ENCODE peak calls at places on chromosomes 11 and 22, in six cellular contexts. One of them, this sample, is unnamed.

GRCh38 chr22:45969801-45970464 is 7.0 kb downstream of the WNT7B start:
- DNase-seq in H1: no peak
- DNase-seq in effector memory CD4-positive, alpha-beta T cell: no peak
- DNase-seq in upper lobe of right lung: no peak
- DNase-seq in CD8-positive, alpha-beta T cell: no peak
- DNase-seq in cardiac muscle cell: no peak
- DNase-seq in this sample: no peak

GRCh38 chr11:33700425-33701271 is at the start of gene C11orf91:
- DNase-seq in CD8-positive, alpha-beta T cell: peak; percentile 88
- DNase-seq in cardiac muscle cell: peak; percentile 99
- DNase-seq in upper lobe of right lung: peak; percentile 98
- DNase-seq in effector memory CD4-positive, alpha-beta T cell: peak; percentile 90
- DNase-seq in H1: peak; percentile 82
- DNase-seq in this sample: peak; percentile 93

GRCh38 chr11:130774703-130775102 is 141.6 kb downstream of the SNX19 start:
- DNase-seq in effector memory CD4-positive, alpha-beta T cell: no peak
- DNase-seq in cardiac muscle cell: no peak
- DNase-seq in H1: no peak
- DNase-seq in CD8-positive, alpha-beta T cell: no peak
- DNase-seq in upper lobe of right lung: no peak
- DNase-seq in this sample: no peak

GRCh38 chr11:60084866-60085265 is 3.6 kb upstream of the MS4A2 start:
- DNase-seq in upper lobe of right lung: no peak
- DNase-seq in cardiac muscle cell: no peak
- DNase-seq in H1: no peak
- DNase-seq in CD8-positive, alpha-beta T cell: no peak
- DNase-seq in effector memory CD4-positive, alpha-beta T cell: no peak
- DNase-seq in this sample: no peak

GRCh38 chr22:24951942-24952836 is at the start of gene KIAA1671:
- DNase-seq in upper lobe of right lung: peak; percentile 94
- DNase-seq in H1: peak; percentile 84
- DNase-seq in cardiac muscle cell: peak; percentile 81
- DNase-seq in CD8-positive, alpha-beta T cell: peak; percentile 83
- DNase-seq in effector memory CD4-positive, alpha-beta T cell: peak; percentile 74
- DNase-seq in this sample: peak; percentile 87

GRCh38 chr11:125371451-125371935 is 124.6 kb downstream of the FEZ1 start:
- DNase-seq in H1: peak; percentile 68
- DNase-seq in CD8-positive, alpha-beta T cell: no peak
- DNase-seq in upper lobe of right lung: peak; percentile 54
- DNase-seq in cardiac muscle cell: no peak
- DNase-seq in effector memory CD4-positive, alpha-beta T cell: no peak
- DNase-seq in this sample: no peak

GRCh38 chr11:31812392-31813241 is 1.5 kb upstream of the PAX6 start:
- DNase-seq in H1: no peak
- DNase-seq in upper lobe of right lung: no peak
- DNase-seq in cardiac muscle cell: no peak
- DNase-seq in CD8-positive, alpha-beta T cell: no peak
- DNase-seq in effector memory CD4-positive, alpha-beta T cell: no peak
- DNase-seq in this sample: no peak

GRCh38 chr11:75386912-75387311 is 12.4 kb upstream of the RPS3 start:
- DNase-seq in H1: peak; percentile 29
- DNase-seq in upper lobe of right lung: peak; percentile 4
- DNase-seq in cardiac muscle cell: no peak
- DNase-seq in effector memory CD4-positive, alpha-beta T cell: no peak
- DNase-seq in CD8-positive, alpha-beta T cell: no peak
- DNase-seq in this sample: no peak

GRCh38 chr22:46752911-46753310 is 9.5 kb upstream of the TBC1D22A start:
- DNase-seq in CD8-positive, alpha-beta T cell: no peak
- DNase-seq in H1: no peak
- DNase-seq in cardiac muscle cell: no peak
- DNase-seq in upper lobe of right lung: no peak
- DNase-seq in effector memory CD4-positive, alpha-beta T cell: no peak
- DNase-seq in this sample: no peak

GRCh38 chr11:15159085-15159484 is 44.4 kb downstream of the INSC start:
- DNase-seq in H1: no peak
- DNase-seq in cardiac muscle cell: peak; percentile 29
- DNase-seq in effector memory CD4-positive, alpha-beta T cell: no peak
- DNase-seq in CD8-positive, alpha-beta T cell: no peak
- DNase-seq in upper lobe of right lung: no peak
- DNase-seq in this sample: no peak

GRCh38 chr11:35983965-35984364 is 40.1 kb downstream of the LDLRAD3 start:
- DNase-seq in upper lobe of right lung: no peak
- DNase-seq in CD8-positive, alpha-beta T cell: no peak
- DNase-seq in cardiac muscle cell: no peak
- DNase-seq in effector memory CD4-positive, alpha-beta T cell: no peak
- DNase-seq in H1: no peak
- DNase-seq in this sample: no peak

GRCh38 chr22:49469896-49470740 is 357.6 kb downstream of the BRD1 start:
- DNase-seq in effector memory CD4-positive, alpha-beta T cell: no peak
- DNase-seq in cardiac muscle cell: no peak
- DNase-seq in H1: no peak
- DNase-seq in CD8-positive, alpha-beta T cell: no peak
- DNase-seq in upper lobe of right lung: no peak
- DNase-seq in this sample: no peak

GRCh38 chr22:30324008-30324730 is 2.6 kb downstream of the TBC1D10A start:
- DNase-seq in CD8-positive, alpha-beta T cell: peak; percentile 71
- DNase-seq in H1: no peak
- DNase-seq in upper lobe of right lung: no peak
- DNase-seq in cardiac muscle cell: peak; percentile 51
- DNase-seq in effector memory CD4-positive, alpha-beta T cell: no peak
- DNase-seq in this sample: peak; percentile 27

GRCh38 chr11:108117746-108118371 is 3.5 kb upstream of the ACAT1 start:
- DNase-seq in H1: no peak
- DNase-seq in CD8-positive, alpha-beta T cell: no peak
- DNase-seq in effector memory CD4-positive, alpha-beta T cell: no peak
- DNase-seq in upper lobe of right lung: no peak
- DNase-seq in cardiac muscle cell: peak; percentile 78
- DNase-seq in this sample: no peak

GRCh38 chr22:27925331-27925730 is 6.3 kb upstream of the PITPNB start:
- DNase-seq in effector memory CD4-positive, alpha-beta T cell: no peak
- DNase-seq in cardiac muscle cell: no peak
- DNase-seq in CD8-positive, alpha-beta T cell: no peak
- DNase-seq in H1: no peak
- DNase-seq in upper lobe of right lung: no peak
- DNase-seq in this sample: no peak

GRCh38 chr11:104033134-104033533 is 3.3 kb upstream of the DDI1 start:
- DNase-seq in CD8-positive, alpha-beta T cell: no peak
- DNase-seq in cardiac muscle cell: peak; percentile 93
- DNase-seq in H1: no peak
- DNase-seq in upper lobe of right lung: no peak
- DNase-seq in effector memory CD4-positive, alpha-beta T cell: no peak
- DNase-seq in this sample: no peak

GRCh38 chr11:32080381-32080980 is 10.4 kb upstream of the RCN1 start:
- DNase-seq in H1: no peak
- DNase-seq in cardiac muscle cell: peak; percentile 32
- DNase-seq in effector memory CD4-positive, alpha-beta T cell: no peak
- DNase-seq in upper lobe of right lung: no peak
- DNase-seq in CD8-positive, alpha-beta T cell: no peak
- DNase-seq in this sample: no peak

GRCh38 chr11:24697722-24698121 is 200.9 kb downstream of the LUZP2 start:
- DNase-seq in upper lobe of right lung: no peak
- DNase-seq in effector memory CD4-positive, alpha-beta T cell: no peak
- DNase-seq in cardiac muscle cell: peak; percentile 75
- DNase-seq in CD8-positive, alpha-beta T cell: no peak
- DNase-seq in H1: no peak
- DNase-seq in this sample: no peak

GRCh38 chr11:62458212-62459002 is 39.6 kb downstream of the SCGB1A1 start:
- DNase-seq in H1: no peak
- DNase-seq in upper lobe of right lung: no peak
- DNase-seq in CD8-positive, alpha-beta T cell: no peak
- DNase-seq in effector memory CD4-positive, alpha-beta T cell: no peak
- DNase-seq in cardiac muscle cell: no peak
- DNase-seq in this sample: no peak

GRCh38 chr11:134393638-134394037 is 18.4 kb downstream of the B3GAT1 start:
- DNase-seq in cardiac muscle cell: no peak
- DNase-seq in H1: no peak
- DNase-seq in effector memory CD4-positive, alpha-beta T cell: no peak
- DNase-seq in CD8-positive, alpha-beta T cell: no peak
- DNase-seq in upper lobe of right lung: no peak
- DNase-seq in this sample: no peak

GRCh38 chr22:46237453-46238158 is 12.5 kb downstream of the CDPF1 start:
- DNase-seq in effector memory CD4-positive, alpha-beta T cell: no peak
- DNase-seq in CD8-positive, alpha-beta T cell: no peak
- DNase-seq in H1: no peak
- DNase-seq in upper lobe of right lung: no peak
- DNase-seq in cardiac muscle cell: no peak
- DNase-seq in this sample: no peak

GRCh38 chr11:69318093-69318420 is 24.1 kb downstream of the MYEOV start:
- DNase-seq in H1: no peak
- DNase-seq in upper lobe of right lung: no peak
- DNase-seq in effector memory CD4-positive, alpha-beta T cell: no peak
- DNase-seq in CD8-positive, alpha-beta T cell: no peak
- DNase-seq in cardiac muscle cell: no peak
- DNase-seq in this sample: no peak

GRCh38 chr11:131694526-131695424 is 324.4 kb downstream of the NTM start:
- DNase-seq in H1: peak; percentile 63
- DNase-seq in cardiac muscle cell: peak; percentile 86
- DNase-seq in upper lobe of right lung: peak; percentile 90
- DNase-seq in effector memory CD4-positive, alpha-beta T cell: no peak
- DNase-seq in CD8-positive, alpha-beta T cell: no peak
- DNase-seq in this sample: no peak

GRCh38 chr22:49272546-49273125 is 555.0 kb downstream of the BRD1 start:
- DNase-seq in H1: no peak
- DNase-seq in CD8-positive, alpha-beta T cell: no peak
- DNase-seq in effector memory CD4-positive, alpha-beta T cell: no peak
- DNase-seq in cardiac muscle cell: no peak
- DNase-seq in upper lobe of right lung: no peak
- DNase-seq in this sample: no peak

GRCh38 chr11:119091966-119092879 is 7.5 kb downstream of the HMBS start:
- DNase-seq in effector memory CD4-positive, alpha-beta T cell: no peak
- DNase-seq in upper lobe of right lung: no peak
- DNase-seq in CD8-positive, alpha-beta T cell: no peak
- DNase-seq in H1: no peak
- DNase-seq in cardiac muscle cell: peak; percentile 4
- DNase-seq in this sample: no peak

GRCh38 chr11:89355649-89356048 is 135.5 kb downstream of the NOX4 start:
- DNase-seq in CD8-positive, alpha-beta T cell: no peak
- DNase-seq in effector memory CD4-positive, alpha-beta T cell: no peak
- DNase-seq in cardiac muscle cell: no peak
- DNase-seq in upper lobe of right lung: no peak
- DNase-seq in H1: no peak
- DNase-seq in this sample: no peak

GRCh38 chr22:19853058-19853878 is 1.4 kb downstream of the GNB1L start:
- DNase-seq in effector memory CD4-positive, alpha-beta T cell: no peak
- DNase-seq in cardiac muscle cell: no peak
- DNase-seq in upper lobe of right lung: no peak
- DNase-seq in CD8-positive, alpha-beta T cell: no peak
- DNase-seq in H1: no peak
- DNase-seq in this sample: no peak

GRCh38 chr11:19018901-19019300 is 41.6 kb downstream of the MRGPRX2 start:
- DNase-seq in cardiac muscle cell: no peak
- DNase-seq in upper lobe of right lung: no peak
- DNase-seq in effector memory CD4-positive, alpha-beta T cell: no peak
- DNase-seq in CD8-positive, alpha-beta T cell: no peak
- DNase-seq in H1: no peak
- DNase-seq in this sample: no peak

GRCh38 chr11:66233301-66233700 is 35.1 kb upstream of the RAB1B start:
- DNase-seq in effector memory CD4-positive, alpha-beta T cell: no peak
- DNase-seq in cardiac muscle cell: no peak
- DNase-seq in upper lobe of right lung: no peak
- DNase-seq in CD8-positive, alpha-beta T cell: no peak
- DNase-seq in H1: no peak
- DNase-seq in this sample: no peak

GRCh38 chr11:28086569-28086968 is 21.4 kb downstream of the KIF18A start:
- DNase-seq in effector memory CD4-positive, alpha-beta T cell: no peak
- DNase-seq in CD8-positive, alpha-beta T cell: no peak
- DNase-seq in cardiac muscle cell: no peak
- DNase-seq in upper lobe of right lung: no peak
- DNase-seq in H1: no peak
- DNase-seq in this sample: no peak

GRCh38 chr22:17728786-17729185 is 45.5 kb downstream of the BID start:
- DNase-seq in CD8-positive, alpha-beta T cell: no peak
- DNase-seq in upper lobe of right lung: no peak
- DNase-seq in cardiac muscle cell: no peak
- DNase-seq in effector memory CD4-positive, alpha-beta T cell: no peak
- DNase-seq in H1: no peak
- DNase-seq in this sample: no peak

GRCh38 chr22:31829505-31829904 is 75.7 kb downstream of the DEPDC5 start:
- DNase-seq in cardiac muscle cell: peak; percentile 91
- DNase-seq in effector memory CD4-positive, alpha-beta T cell: no peak
- DNase-seq in H1: no peak
- DNase-seq in CD8-positive, alpha-beta T cell: no peak
- DNase-seq in upper lobe of right lung: no peak
- DNase-seq in this sample: no peak

GRCh38 chr11:122046438-122046837 is 69.6 kb downstream of the BLID start:
- DNase-seq in upper lobe of right lung: no peak
- DNase-seq in CD8-positive, alpha-beta T cell: no peak
- DNase-seq in effector memory CD4-positive, alpha-beta T cell: no peak
- DNase-seq in H1: no peak
- DNase-seq in cardiac muscle cell: no peak
- DNase-seq in this sample: no peak
- H3K4me1 ChIP-seq in upper lobe of right lung: no peaks in the 10 kb centered on the region
- H3K4me1 ChIP-seq in CD8-positive, alpha-beta T cell: no peaks in the 10 kb centered on the region
- H3K4me1 ChIP-seq in effector memory CD4-positive, alpha-beta T cell: no peaks in the 10 kb centered on the region
- H3K4me1 ChIP-seq in H1: no peaks in the 10 kb centered on the region
- H3K4me1 ChIP-seq in cardiac muscle cell: no peaks in the 10 kb centered on the region
- H3K4me1 ChIP-seq in this sample: no peaks in the 10 kb centered on the region

GRCh38 chr11:14114786-14115185 is 152.3 kb downstream of the SPON1 start:
- DNase-seq in cardiac muscle cell: no peak
- DNase-seq in H1: no peak
- DNase-seq in CD8-positive, alpha-beta T cell: no peak
- DNase-seq in upper lobe of right lung: no peak
- DNase-seq in effector memory CD4-positive, alpha-beta T cell: no peak
- DNase-seq in this sample: no peak
- H3K27ac ChIP-seq in cardiac muscle cell: peak overlapping the region; percentile 82
- H3K27ac ChIP-seq in H1: no peak overlapping the region
- H3K27ac ChIP-seq in CD8-positive, alpha-beta T cell: no peak overlapping the region
- H3K27ac ChIP-seq in upper lobe of right lung: no peak overlapping the region
- H3K27ac ChIP-seq in effector memory CD4-positive, alpha-beta T cell: no peak overlapping the region
- H3K27ac ChIP-seq in this sample: no peak overlapping the region

GRCh38 chr11:64633555-64634159 is 42.6 kb downstream of the SLC22A12 start:
- DNase-seq in upper lobe of right lung: no peak
- DNase-seq in H1: no peak
- DNase-seq in effector memory CD4-positive, alpha-beta T cell: no peak
- DNase-seq in CD8-positive, alpha-beta T cell: no peak
- DNase-seq in cardiac muscle cell: no peak
- DNase-seq in this sample: no peak
- H3K27me3 ChIP-seq in upper lobe of right lung: peaks cover 39% of the 10 kb centered on the region
- H3K27me3 ChIP-seq in H1: peaks cover 24% of the 10 kb centered on the region
- H3K27me3 ChIP-seq in effector memory CD4-positive, alpha-beta T cell: no peaks in the 10 kb centered on the region
- H3K27me3 ChIP-seq in CD8-positive, alpha-beta T cell: no peaks in the 10 kb centered on the region
- H3K27me3 ChIP-seq in cardiac muscle cell: peaks cover 37% of the 10 kb centered on the region
- H3K27me3 ChIP-seq in this sample: peaks cover 5% of the 10 kb centered on the region

GRCh38 chr22:42086051-42086450 is 4.5 kb downstream of the NDUFA6 start:
- DNase-seq in cardiac muscle cell: no peak
- DNase-seq in upper lobe of right lung: no peak
- DNase-seq in effector memory CD4-positive, alpha-beta T cell: no peak
- DNase-seq in CD8-positive, alpha-beta T cell: no peak
- DNase-seq in H1: no peak
- DNase-seq in this sample: no peak

GRCh38 chr22:42091446-42091764 is 833 bp upstream of the NDUFA6 start:
- DNase-seq in H1: no peak
- DNase-seq in CD8-positive, alpha-beta T cell: no peak
- DNase-seq in effector memory CD4-positive, alpha-beta T cell: no peak
- DNase-seq in upper lobe of right lung: no peak
- DNase-seq in cardiac muscle cell: no peak
- DNase-seq in this sample: no peak

GRCh38 chr22:42084874-42085273 is 5.4 kb downstream of the SMDT1 start:
- DNase-seq in effector memory CD4-positive, alpha-beta T cell: no peak
- DNase-seq in CD8-positive, alpha-beta T cell: no peak
- DNase-seq in H1: no peak
- DNase-seq in upper lobe of right lung: no peak
- DNase-seq in cardiac muscle cell: no peak
- DNase-seq in this sample: no peak

GRCh38 chr22:42090596-42091445 is at the start of gene NDUFA6:
- DNase-seq in CD8-positive, alpha-beta T cell: peak; percentile 99
- DNase-seq in effector memory CD4-positive, alpha-beta T cell: peak; percentile 99
- DNase-seq in H1: peak; percentile 99
- DNase-seq in cardiac muscle cell: peak; percentile 99
- DNase-seq in upper lobe of right lung: peak; percentile 99
- DNase-seq in this sample: peak; percentile 98
- H3K4me1 ChIP-seq in CD8-positive, alpha-beta T cell: peaks cover 25% of the 10 kb centered on the region
- H3K4me1 ChIP-seq in effector memory CD4-positive, alpha-beta T cell: peaks cover 15% of the 10 kb centered on the region
- H3K4me1 ChIP-seq in H1: peaks cover 3% of the 10 kb centered on the region
- H3K4me1 ChIP-seq in cardiac muscle cell: peaks cover 6% of the 10 kb centered on the region
- H3K4me1 ChIP-seq in upper lobe of right lung: peaks cover 16% of the 10 kb centered on the region
- H3K4me1 ChIP-seq in this sample: peaks cover 24% of the 10 kb centered on the region

This sample was measured in CD8-positive, alpha-beta memory T cell.